ENCODE peak calls at places on chromosomes 5 and 9, in nine cellular contexts. One of them, this sample, is unnamed.
A peak's percentile ranks its signal among the peaks of the same experiment; 100 is the strongest.

GRCh38 chr5:86679529-86679928 is 61.8 kb downstream of the COX7C start:
- DNase-seq in stimulated activated naive B cell treated with anti-CD40 and anti-IgM and Interleukin-4, amounts not matched to agents 10 μg/mL and 1 μg/mL and 100 μg/mL, for 72 hours: no peak
- DNase-seq in stimulated activated CD4-positive, alpha-beta T cell treated with anti-CD3 and anti-CD28 coated beads, TNF-alpha, amount 100 ng/mL, for 1 hour: no peak
- DNase-seq in germinal center: peak; percentile 11
- DNase-seq in GM23338: peak; percentile 69
- DNase-seq in NCI-H1105: peak; percentile 23
- DNase-seq in activated gamma-delta T cell treated with Interleukin-2 at 50 U/mL for 16 hours: no peak
- DNase-seq in naive thymus-derived CD8-positive, alpha-beta T cell: no peak
- DNase-seq in small intestine: peak; percentile 62
- DNase-seq in this sample: no peak

GRCh38 chr9:13279284-13280162 is at the start of gene MPDZ:
- DNase-seq in activated gamma-delta T cell treated with Interleukin-2 at 50 U/mL for 16 hours: no peak
- DNase-seq in germinal center: peak; percentile 8
- DNase-seq in GM23338: peak; percentile 76
- DNase-seq in stimulated activated naive B cell treated with anti-CD40 and anti-IgM and Interleukin-4, amounts not matched to agents 10 μg/mL and 1 μg/mL and 100 μg/mL, for 72 hours: no peak
- DNase-seq in stimulated activated CD4-positive, alpha-beta T cell treated with anti-CD3 and anti-CD28 coated beads, TNF-alpha, amount 100 ng/mL, for 1 hour: no peak
- DNase-seq in NCI-H1105: peak; percentile 74
- DNase-seq in small intestine: no peak
- DNase-seq in naive thymus-derived CD8-positive, alpha-beta T cell: no peak
- DNase-seq in this sample: no peak

GRCh38 chr9:98897745-98898144 is 46.0 kb upstream of the COL15A1 start:
- DNase-seq in small intestine: peak; percentile 81
- DNase-seq in NCI-H1105: no peak
- DNase-seq in GM23338: no peak
- DNase-seq in stimulated activated naive B cell treated with anti-CD40 and anti-IgM and Interleukin-4, amounts not matched to agents 10 μg/mL and 1 μg/mL and 100 μg/mL, for 72 hours: no peak
- DNase-seq in stimulated activated CD4-positive, alpha-beta T cell treated with anti-CD3 and anti-CD28 coated beads, TNF-alpha, amount 100 ng/mL, for 1 hour: no peak
- DNase-seq in naive thymus-derived CD8-positive, alpha-beta T cell: no peak
- DNase-seq in activated gamma-delta T cell treated with Interleukin-2 at 50 U/mL for 16 hours: no peak
- DNase-seq in germinal center: no peak
- DNase-seq in this sample: no peak

GRCh38 chr5:176536132-176536901 is 885 bp downstream of the RNF44 start:
- DNase-seq in germinal center: peak; percentile 78
- DNase-seq in stimulated activated naive B cell treated with anti-CD40 and anti-IgM and Interleukin-4, amounts not matched to agents 10 μg/mL and 1 μg/mL and 100 μg/mL, for 72 hours: peak; percentile 59
- DNase-seq in GM23338: peak; percentile 83
- DNase-seq in NCI-H1105: no peak
- DNase-seq in activated gamma-delta T cell treated with Interleukin-2 at 50 U/mL for 16 hours: peak; percentile 90
- DNase-seq in naive thymus-derived CD8-positive, alpha-beta T cell: peak; percentile 83
- DNase-seq in stimulated activated CD4-positive, alpha-beta T cell treated with anti-CD3 and anti-CD28 coated beads, TNF-alpha, amount 100 ng/mL, for 1 hour: peak; percentile 59
- DNase-seq in small intestine: peak; percentile 80
- DNase-seq in this sample: peak; percentile 69

GRCh38 chr5:135230326-135230925 is 168.6 kb downstream of the MACROH2A1 start:
- DNase-seq in stimulated activated CD4-positive, alpha-beta T cell treated with anti-CD3 and anti-CD28 coated beads, TNF-alpha, amount 100 ng/mL, for 1 hour: no peak
- DNase-seq in NCI-H1105: no peak
- DNase-seq in stimulated activated naive B cell treated with anti-CD40 and anti-IgM and Interleukin-4, amounts not matched to agents 10 μg/mL and 1 μg/mL and 100 μg/mL, for 72 hours: no peak
- DNase-seq in activated gamma-delta T cell treated with Interleukin-2 at 50 U/mL for 16 hours: no peak
- DNase-seq in GM23338: no peak
- DNase-seq in small intestine: no peak
- DNase-seq in naive thymus-derived CD8-positive, alpha-beta T cell: no peak
- DNase-seq in germinal center: no peak
- DNase-seq in this sample: no peak

GRCh38 chr9:93308158-93308602 is 124.2 kb downstream of the WNK2 start:
- DNase-seq in stimulated activated naive B cell treated with anti-CD40 and anti-IgM and Interleukin-4, amounts not matched to agents 10 μg/mL and 1 μg/mL and 100 μg/mL, for 72 hours: no peak
- DNase-seq in small intestine: no peak
- DNase-seq in NCI-H1105: no peak
- DNase-seq in germinal center: no peak
- DNase-seq in stimulated activated CD4-positive, alpha-beta T cell treated with anti-CD3 and anti-CD28 coated beads, TNF-alpha, amount 100 ng/mL, for 1 hour: no peak
- DNase-seq in naive thymus-derived CD8-positive, alpha-beta T cell: no peak
- DNase-seq in GM23338: no peak
- DNase-seq in activated gamma-delta T cell treated with Interleukin-2 at 50 U/mL for 16 hours: no peak
- DNase-seq in this sample: no peak

GRCh38 chr5:126513703-126514102 is 81.3 kb downstream of the ALDH7A1 start:
- DNase-seq in activated gamma-delta T cell treated with Interleukin-2 at 50 U/mL for 16 hours: no peak
- DNase-seq in naive thymus-derived CD8-positive, alpha-beta T cell: no peak
- DNase-seq in small intestine: no peak
- DNase-seq in stimulated activated naive B cell treated with anti-CD40 and anti-IgM and Interleukin-4, amounts not matched to agents 10 μg/mL and 1 μg/mL and 100 μg/mL, for 72 hours: no peak
- DNase-seq in germinal center: no peak
- DNase-seq in NCI-H1105: no peak
- DNase-seq in stimulated activated CD4-positive, alpha-beta T cell treated with anti-CD3 and anti-CD28 coated beads, TNF-alpha, amount 100 ng/mL, for 1 hour: no peak
- DNase-seq in GM23338: no peak
- DNase-seq in this sample: no peak

GRCh38 chr5:6591671-6592288 is 41.1 kb downstream of the NSUN2 start:
- DNase-seq in germinal center: no peak
- DNase-seq in small intestine: no peak
- DNase-seq in naive thymus-derived CD8-positive, alpha-beta T cell: no peak
- DNase-seq in NCI-H1105: no peak
- DNase-seq in stimulated activated naive B cell treated with anti-CD40 and anti-IgM and Interleukin-4, amounts not matched to agents 10 μg/mL and 1 μg/mL and 100 μg/mL, for 72 hours: no peak
- DNase-seq in GM23338: no peak
- DNase-seq in activated gamma-delta T cell treated with Interleukin-2 at 50 U/mL for 16 hours: no peak
- DNase-seq in stimulated activated CD4-positive, alpha-beta T cell treated with anti-CD3 and anti-CD28 coated beads, TNF-alpha, amount 100 ng/mL, for 1 hour: no peak
- DNase-seq in this sample: no peak

GRCh38 chr9:123739387-123739786 is 190.5 kb downstream of the DENND1A start:
- DNase-seq in stimulated activated naive B cell treated with anti-CD40 and anti-IgM and Interleukin-4, amounts not matched to agents 10 μg/mL and 1 μg/mL and 100 μg/mL, for 72 hours: no peak
- DNase-seq in germinal center: no peak
- DNase-seq in naive thymus-derived CD8-positive, alpha-beta T cell: no peak
- DNase-seq in activated gamma-delta T cell treated with Interleukin-2 at 50 U/mL for 16 hours: no peak
- DNase-seq in NCI-H1105: no peak
- DNase-seq in stimulated activated CD4-positive, alpha-beta T cell treated with anti-CD3 and anti-CD28 coated beads, TNF-alpha, amount 100 ng/mL, for 1 hour: no peak
- DNase-seq in small intestine: no peak
- DNase-seq in GM23338: no peak
- DNase-seq in this sample: no peak